ENCODE peak calls at places on chromosomes 6 and 20, in six cellular contexts. W is HT-29, Y is neural crest cell, S is astrocyte of the cerebellum, F is astrocyte, C is ELR. X is an unnamed sample.

GRCh38 chr6:63708631-63709030 is 73.0 kb downstream of the PHF3 start:
- DNase-seq in W (no peak), Y (no peak), S (no peak), F (no peak), C (no peak), X (no peak)

GRCh38 chr6:112441607-112442006 is 94.5 kb downstream of the RFPL4B start:
- DNase-seq in W (no peak), Y (no peak), S (no peak), F (no peak), C (no peak), X (no peak)

GRCh38 chr6:25089442-25089841 is 153.7 kb upstream of the RIPOR2 start:
- DNase-seq in W (no peak), Y (no peak), S (no peak), F (peak; percentile 57), C (peak; percentile 34), X (no peak)

GRCh38 chr6:105041880-105042279 is 85.0 kb downstream of the LIN28B start:
- DNase-seq in W (no peak), Y (no peak), S (no peak), F (peak; percentile 67), C (no peak), X (no peak)

GRCh38 chr20:21456207-21456606 is 57.7 kb downstream of the NKX2-2 start:
- DNase-seq in W (no peak), Y (no peak), S (no peak), F (no peak), C (no peak), X (no peak)

GRCh38 chr6:117615981-117616961 is 14.0 kb upstream of the GOPC start:
- DNase-seq in W (no peak), Y (no peak), S (peak; percentile 75), F (peak; percentile 95), C (peak; percentile 41), X (no peak)

GRCh38 chr6:24321538-24322162 is 36.2 kb downstream of the DCDC2 start:
- DNase-seq in W (no peak), Y (no peak), S (no peak), F (peak; percentile 63), C (no peak), X (no peak)

GRCh38 chr20:12762725-12763124 is 246.0 kb upstream of the SPTLC3 start:
- DNase-seq in W (no peak), Y (no peak), S (no peak), F (no peak), C (no peak), X (no peak)

GRCh38 chr6:130525378-130525777 is 159.6 kb downstream of the TMEM200A start:
- DNase-seq in W (no peak), Y (no peak), S (no peak), F (no peak), C (no peak), X (no peak)

GRCh38 chr20:16260911-16261310 is 312.3 kb downstream of the KIF16B start:
- DNase-seq in W (no peak), Y (no peak), S (peak; percentile 56), F (peak; percentile 7), C (peak; percentile 26), X (peak; percentile 52)

GRCh38 chr6:21869085-21869771 is 275.7 kb downstream of the SOX4 start:
- DNase-seq in W (no peak), Y (no peak), S (no peak), F (no peak), C (no peak), X (no peak)

GRCh38 chr6:148565931-148566663 is 180.7 kb upstream of the UST start:
- DNase-seq in W (peak; percentile 62), Y (no peak), S (peak; percentile 53), F (peak; percentile 99), C (peak; percentile 95), X (peak; percentile 84)

X was measured in GM03348.